ENCODE peak calls at places on chromosomes 1 and 21, in ten cellular contexts. H is tibial nerve, G is mammary epithelial cell, J is cardiac muscle cell, P is lung, N is mesenchymal stem cell, V is thoracic aorta, A is neural progenitor cell, K is sigmoid colon, C is BE2C. W is an unnamed sample.

GRCh38 chr21:43865471-43866181 is 603 bp downstream of the AGPAT3 start:
- DNase-seq in H (no peak), G (peak; percentile 30), J (peak; percentile 28), P (peak; percentile 62), N (peak; percentile 58), V (no peak), A (peak; percentile 50), K (peak; percentile 73), C (no peak), W (no peak)

GRCh38 chr1:239804265-239804664 is 287.4 kb upstream of the FMN2 start:
- DNase-seq in H (no peak), G (no peak), J (no peak), P (no peak), N (no peak), V (no peak), A (no peak), K (no peak), C (no peak), W (no peak)

GRCh38 chr21:29642551-29643245 is 297.1 kb downstream of the GRIK1 start:
- DNase-seq in H (no peak), G (no peak), J (no peak), P (no peak), N (no peak), V (no peak), A (no peak), K (no peak), C (no peak), W (no peak)

GRCh38 chr1:17189632-17190525 is 15.0 kb upstream of the PADI1 start:
- DNase-seq in H (no peak), G (peak; percentile 92), J (no peak), P (no peak), N (peak; percentile 91), V (no peak), A (no peak), K (peak; percentile 40), C (no peak), W (no peak)

GRCh38 chr1:59296358-59297256 is at the start of gene FGGY:
- DNase-seq in H (peak; percentile 94), G (peak; percentile 98), J (peak; percentile 97), P (peak; percentile 97), N (peak; percentile 99), V (peak; percentile 96), A (peak; percentile 96), K (peak; percentile 99), C (peak; percentile 88), W (peak; percentile 98)

GRCh38 chr1:163168053-163168452 is 34.7 kb downstream of the RGS5 start:
- DNase-seq in H (no peak), G (peak; percentile 87), J (no peak), P (no peak), N (peak; percentile 97), V (peak; percentile 19), A (no peak), K (no peak), C (no peak), W (no peak)

GRCh38 chr1:1181129-1181937 is 7.7 kb downstream of the TTLL10 start:
- DNase-seq in H (no peak), G (no peak), J (no peak), P (no peak), N (no peak), V (no peak), A (peak; percentile 1), K (no peak), C (peak; percentile 8), W (no peak)

GRCh38 chr1:96220644-96221043 is 500.9 kb upstream of the PTBP2 start:
- DNase-seq in H (no peak), G (no peak), J (no peak), P (no peak), N (no peak), V (no peak), A (no peak), K (no peak), C (no peak), W (no peak)

GRCh38 chr21:32572574-32573420 is 12.5 kb downstream of the TCP10L start:
- DNase-seq in H (no peak), G (peak; percentile 66), J (no peak), P (no peak), N (no peak), V (no peak), A (no peak), K (no peak), C (peak; percentile 37), W (no peak)

GRCh38 chr1:3190256-3191041 is 121.4 kb downstream of the PRDM16 start:
- DNase-seq in H (no peak), G (no peak), J (no peak), P (no peak), N (no peak), V (no peak), A (peak; percentile 36), K (no peak), C (no peak), W (no peak)

GRCh38 chr1:3193811-3194210 is 124.8 kb downstream of the PRDM16 start:
- DNase-seq in H (no peak), G (no peak), J (no peak), P (no peak), N (no peak), V (no peak), A (no peak), K (no peak), C (no peak), W (no peak)

GRCh38 chr1:3192825-3193224 is 123.8 kb downstream of the PRDM16 start:
- DNase-seq in H (no peak), G (no peak), J (no peak), P (no peak), N (no peak), V (peak; percentile 60), A (no peak), K (no peak), C (no peak), W (no peak)

GRCh38 chr1:3194760-3195479 is 125.9 kb downstream of the PRDM16 start:
- DNase-seq in H (no peak), G (no peak), J (no peak), P (no peak), N (no peak), V (peak; percentile 66), A (no peak), K (no peak), C (no peak), W (no peak)

GRCh38 chr1:3192359-3192758 is 123.4 kb downstream of the PRDM16 start:
- DNase-seq in H (no peak), G (no peak), J (no peak), P (no peak), N (no peak), V (no peak), A (no peak), K (no peak), C (no peak), W (no peak)
- H3K4me1 ChIP-seq in H (peaks cover 15% of the 10 kb centered on the region), G (no peaks in the 10 kb centered on the region), J (peaks cover 29% of the 10 kb centered on the region), P (no peaks in the 10 kb centered on the region), N (no peaks in the 10 kb centered on the region), V (peaks cover 96% of the 10 kb centered on the region), A (peaks cover 5% of the 10 kb centered on the region), K (no peaks in the 10 kb centered on the region), C (no peaks in the 10 kb centered on the region), W (peaks cover 20% of the 10 kb centered on the region)

GRCh38 chr1:26706315-26706714 is 10.5 kb downstream of the ARID1A start:
- DNase-seq in H (no peak), G (no peak), J (no peak), P (no peak), N (peak; percentile 48), V (no peak), A (no peak), K (peak; percentile 44), C (no peak), W (no peak)
- H3K4me1 ChIP-seq in H (peaks cover 64% of the 10 kb centered on the region), G (peaks cover 46% of the 10 kb centered on the region), J (peaks cover 41% of the 10 kb centered on the region), P (peaks cover 48% of the 10 kb centered on the region), N (peaks cover 10% of the 10 kb centered on the region), V (peaks cover 89% of the 10 kb centered on the region), A (peaks cover 47% of the 10 kb centered on the region), K (peaks cover 71% of the 10 kb centered on the region), C (no peaks in the 10 kb centered on the region), W (peaks cover 68% of the 10 kb centered on the region)

GRCh38 chr21:26068776-26069175 is 101.8 kb downstream of the APP start:
- DNase-seq in H (no peak), G (no peak), J (no peak), P (no peak), N (no peak), V (no peak), A (no peak), K (no peak), C (no peak), W (no peak)
- H3K4me1 ChIP-seq in H (peaks cover 13% of the 10 kb centered on the region), G (peaks cover 9% of the 10 kb centered on the region), J (peaks cover 26% of the 10 kb centered on the region), P (peaks cover 24% of the 10 kb centered on the region), N (peaks cover 5% of the 10 kb centered on the region), V (peaks cover 27% of the 10 kb centered on the region), A (peaks cover 48% of the 10 kb centered on the region), K (peaks cover 26% of the 10 kb centered on the region), C (peaks cover 31% of the 10 kb centered on the region), W (peaks cover 38% of the 10 kb centered on the region)

GRCh38 chr1:168082008-168082876 is 54.5 kb downstream of the GPR161 start:
- DNase-seq in H (peak; percentile 78), G (peak; percentile 64), J (peak; percentile 83), P (peak; percentile 72), N (peak; percentile 73), V (peak; percentile 27), A (peak; percentile 82), K (peak; percentile 83), C (peak; percentile 80), W (peak; percentile 86)
- H3K4me1 ChIP-seq in H (no peaks in the 10 kb centered on the region), G (peaks cover 28% of the 10 kb centered on the region), J (no peaks in the 10 kb centered on the region), P (peaks cover 3% of the 10 kb centered on the region), N (peaks cover 17% of the 10 kb centered on the region), V (peaks cover 64% of the 10 kb centered on the region), A (no peaks in the 10 kb centered on the region), K (peaks cover 19% of the 10 kb centered on the region), C (peaks cover 3% of the 10 kb centered on the region), W (no peaks in the 10 kb centered on the region)

GRCh38 chr1:156146006-156146748 is 7.2 kb upstream of the SEMA4A start:
- DNase-seq in H (peak; percentile 38), G (peak; percentile 93), J (peak; percentile 70), P (peak; percentile 78), N (peak; percentile 92), V (no peak), A (peak; percentile 68), K (no peak), C (peak; percentile 82), W (peak; percentile 73)
- H3K4me1 ChIP-seq in H (peaks cover 26% of the 10 kb centered on the region), G (peaks cover 10% of the 10 kb centered on the region), J (no peaks in the 10 kb centered on the region), P (no peaks in the 10 kb centered on the region), N (peaks cover 16% of the 10 kb centered on the region), V (peaks cover 36% of the 10 kb centered on the region), A (peaks cover 40% of the 10 kb centered on the region), K (peaks cover 34% of the 10 kb centered on the region), C (peaks cover 7% of the 10 kb centered on the region), W (peaks cover 29% of the 10 kb centered on the region)